ENCODE peak calls at places on chromosomes 16 and 17, in four cellular contexts. H is MM.1S, I is left lung, A is heart right ventricle. E is an unnamed sample.

GRCh38 chr16:55480228-55480655 is 1.2 kb downstream of the MMP2 start:
- DNase-seq in H (no peak), I (peak), A (peak), E (no peak)

GRCh38 chr16:58110590-58111330 is 18.4 kb downstream of the CFAP20 start:
- DNase-seq in H (no peak), I (no peak), A (no peak), E (no peak)

GRCh38 chr17:21280081-21280518 is 4.4 kb upstream of the MAP2K3 start:
- DNase-seq in H (peak), I (peak), A (peak), E (no peak)

GRCh38 chr17:58527306-58527705 is 12.9 kb upstream of the MTMR4 start:
- DNase-seq in H (no peak), I (no peak), A (no peak), E (no peak)

GRCh38 chr16:275041-275621 is 613 bp downstream of the RGS11 start:
- DNase-seq in H (no peak), I (no peak), A (peak), E (no peak)

GRCh38 chr17:78933025-78933958 is 8.1 kb upstream of the TIMP2 start:
- DNase-seq in H (peak), I (peak), A (peak), E (peak)

GRCh38 chr17:74642995-74643394 is 19.5 kb upstream of the CD300E start:
- DNase-seq in H (no peak), I (no peak), A (no peak), E (no peak)

GRCh38 chr16:84176192-84177053 is 10.4 kb downstream of the TAF1C start:
- DNase-seq in H (no peak), I (no peak), A (no peak), E (no peak)

GRCh38 chr17:70668938-70669778 is 499.8 kb downstream of the KCNJ2 start:
- DNase-seq in H (no peak), I (no peak), A (no peak), E (no peak)

GRCh38 chr17:15971108-15971507 is 26.2 kb downstream of the ADORA2B start:
- DNase-seq in H (no peak), I (no peak), A (no peak), E (no peak)

DNA sequence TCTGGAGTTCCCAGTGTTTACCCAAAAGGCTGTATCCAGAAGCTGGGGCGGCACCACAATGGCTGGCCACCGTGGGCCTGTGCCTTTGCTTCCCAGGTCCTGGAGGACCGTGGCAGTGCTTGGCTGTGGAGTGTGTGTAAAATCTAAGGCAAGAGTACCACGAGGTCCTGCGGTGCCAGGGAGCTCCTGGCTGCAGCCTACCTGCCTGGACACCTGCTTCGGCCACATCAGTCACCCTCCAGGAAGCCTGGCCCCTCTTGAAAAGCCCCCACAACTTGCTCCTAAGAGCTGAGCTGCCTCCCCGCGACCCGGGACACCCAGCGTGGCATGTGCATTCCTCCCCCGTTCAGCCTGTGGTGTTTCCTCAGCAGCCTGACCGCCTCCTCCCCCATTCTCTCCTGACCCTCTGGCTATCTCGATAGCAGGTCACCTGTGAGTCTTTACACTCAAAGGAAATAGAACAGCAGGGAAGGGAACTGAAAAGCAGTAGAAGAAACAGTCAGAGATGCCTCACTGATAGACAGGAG is 7.9 kb downstream of the TIMM22 start:
- DNase-seq in H (no peak), I (no peak), A (no peak), E (no peak)
- H3K27ac ChIP-seq in H (no peak), I (peak), A (no peak), E (no peak)

DNA sequence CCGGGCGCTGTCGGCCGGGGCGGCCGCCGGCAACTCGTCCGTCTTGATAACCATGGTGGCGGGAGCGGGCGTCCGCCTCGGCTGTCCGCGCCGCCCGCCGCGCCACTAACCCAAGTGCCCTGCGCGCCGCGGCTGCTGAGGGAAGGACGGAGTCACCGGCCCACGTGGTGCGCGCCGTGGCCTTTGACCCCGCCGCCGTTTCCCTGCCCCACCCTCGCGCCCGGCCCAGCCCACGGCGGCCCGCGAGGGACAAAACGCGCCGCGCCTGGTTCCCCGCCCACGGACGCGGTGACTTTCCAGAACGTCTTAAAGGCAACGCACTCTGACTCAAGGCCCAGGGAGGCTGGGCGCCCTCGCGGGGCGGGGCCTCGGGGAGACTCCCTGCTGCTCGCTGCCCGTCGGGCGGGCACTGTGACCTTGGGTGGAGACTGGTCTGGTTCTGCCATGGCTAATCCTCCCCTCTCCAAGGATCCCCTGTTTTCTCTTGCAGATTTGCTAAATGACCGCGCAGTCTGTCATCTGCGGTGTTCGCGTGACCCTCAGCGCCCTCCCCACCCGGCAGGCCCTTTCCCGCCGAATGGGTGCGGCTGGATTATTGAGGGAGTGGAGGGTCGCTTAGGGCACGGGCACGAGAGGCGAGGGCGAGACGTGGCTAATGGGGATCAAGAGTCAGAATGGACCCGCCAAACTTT is at the start of gene CLUH:
- DNase-seq in H (peak), I (peak), A (peak), E (peak)
- H3K27ac ChIP-seq in H (peak), I (peak), A (peak), E (peak)

DNA sequence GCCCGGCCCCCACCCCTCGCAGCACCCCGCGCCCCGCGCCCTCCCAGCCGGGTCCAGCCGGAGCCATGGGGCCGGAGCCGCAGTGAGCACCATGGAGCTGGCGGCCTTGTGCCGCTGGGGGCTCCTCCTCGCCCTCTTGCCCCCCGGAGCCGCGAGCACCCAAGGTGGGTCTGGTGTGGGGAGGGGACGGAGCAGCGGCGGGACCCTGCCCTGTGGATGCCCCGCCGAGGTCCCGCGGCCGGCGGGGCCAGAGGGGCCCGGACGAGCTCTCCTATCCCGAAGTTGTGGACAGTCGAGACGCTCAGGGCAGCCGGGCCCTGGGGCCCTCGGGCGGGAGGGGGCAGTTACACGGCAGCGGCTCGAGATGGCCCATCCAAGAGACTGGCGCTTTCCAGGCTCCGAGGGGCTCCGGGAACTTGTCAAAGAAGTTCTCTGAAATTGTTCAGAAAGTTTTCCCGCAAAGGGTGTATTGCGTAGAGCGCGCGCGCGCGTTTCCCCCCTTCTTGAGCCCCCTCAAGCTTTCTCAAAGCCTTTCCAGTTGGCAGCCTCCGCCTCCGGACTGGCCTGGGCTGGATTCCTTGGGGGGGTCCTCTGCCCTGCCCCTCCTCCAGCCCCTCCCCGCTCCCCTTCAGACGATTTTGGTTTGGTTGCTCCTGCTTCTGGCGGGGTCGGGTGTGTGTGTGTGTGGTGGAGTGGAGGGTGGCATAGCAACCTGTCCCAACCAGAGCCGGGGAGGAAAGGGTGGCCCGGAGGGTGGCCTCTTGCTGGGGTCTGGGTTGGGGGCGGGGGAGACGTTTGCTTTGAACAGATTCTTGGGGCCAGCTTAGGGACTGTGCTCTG is 504 bp downstream of the ERBB2 start:
- DNase-seq in H (no peak), I (peak), A (no peak), E (no peak)
- H3K27ac ChIP-seq in H (no peak), I (peak), A (peak), E (peak)

GRCh38 chr16:87963400-87963799 is 12.2 kb downstream of the BANP start:
- DNase-seq in H (no peak), I (no peak), A (no peak), E (no peak)
- H3K27ac ChIP-seq in H (no peak), I (peak), A (peak), E (peak)

DNA sequence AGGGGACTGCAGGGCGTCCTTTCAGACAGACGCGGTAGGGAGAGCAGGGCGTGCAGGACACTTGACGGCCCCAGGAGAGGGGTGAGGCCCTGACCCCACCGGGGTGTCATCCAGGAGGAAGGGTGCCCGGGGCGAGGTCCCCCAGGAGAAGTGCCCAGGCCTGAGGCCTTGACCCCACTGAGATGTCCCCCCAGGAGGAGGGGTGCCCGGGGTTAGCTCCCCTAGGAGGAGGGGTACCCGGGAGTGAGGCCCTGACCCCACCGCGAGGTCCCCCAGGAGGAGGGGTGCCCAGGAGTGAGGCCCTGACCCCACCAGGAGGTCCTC is 27.2 kb upstream of the METRNL start:
- DNase-seq in H (no peak), I (peak), A (no peak), E (no peak)
- H3K27ac ChIP-seq in H (peak), I (peak), A (peak), E (no peak)

GRCh38 chr16:50599494-50599893 is 51.3 kb downstream of the NKD1 start:
- DNase-seq in H (no peak), I (no peak), A (no peak), E (no peak)

GRCh38 chr16:50598936-50599361 is 50.8 kb downstream of the NKD1 start:
- DNase-seq in H (no peak), I (no peak), A (no peak), E (no peak)

GRCh38 chr16:50596762-50597450 is 48.7 kb downstream of the NKD1 start:
- DNase-seq in H (no peak), I (no peak), A (no peak), E (no peak)

GRCh38 chr16:50597563-50598255 is 49.5 kb downstream of the NKD1 start:
- DNase-seq in H (no peak), I (no peak), A (no peak), E (no peak)

DNA sequence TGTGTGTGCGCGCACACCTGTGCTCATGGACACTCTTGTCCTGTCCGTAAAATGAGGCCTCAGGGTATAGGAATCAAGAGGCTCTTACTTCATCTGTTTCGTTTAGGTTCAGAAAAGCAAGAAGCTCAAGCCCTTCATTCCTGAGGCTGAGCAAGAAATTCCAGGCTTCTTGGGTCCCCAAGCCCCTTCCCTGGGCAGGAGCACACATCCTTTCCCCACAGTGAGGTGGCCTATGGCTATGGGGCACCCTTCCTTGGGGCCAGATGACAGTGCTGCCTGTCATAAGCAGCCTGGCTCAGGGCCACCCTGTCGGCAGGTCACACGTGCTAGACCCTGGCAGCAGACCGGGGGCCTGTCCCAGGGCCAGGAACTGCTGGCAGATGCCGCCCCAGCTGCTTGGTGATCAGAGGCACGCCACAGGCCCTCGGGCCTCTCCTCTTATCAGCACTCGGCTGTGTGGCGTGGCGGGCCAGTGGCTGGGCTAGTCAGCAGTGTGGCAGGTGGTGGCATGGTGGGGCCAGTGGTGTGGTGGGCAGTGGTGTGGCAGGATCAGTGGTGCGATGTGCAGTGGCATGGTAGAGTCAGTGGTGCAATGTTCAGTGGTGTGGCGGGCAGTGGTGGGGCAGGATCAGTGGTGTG is 50.2 kb downstream of the NKD1 start:
- DNase-seq in H (no peak), I (no peak), A (peak), E (no peak)
- H3K27ac ChIP-seq in H (no peak), I (no peak), A (no peak), E (no peak)